ENCODE peak calls at places on chromosome 16, in five cellular contexts. Z, R, H, U and J are unnamed samples.

GRCh38 chr16:54318941-54319340 is 32.4 kb upstream of the IRX3 start:
- DNase-seq in Z (no peak), R (no peak), H (no peak), U (no peak), J (no peak)

GRCh38 chr16:2987854-2988253 is 7.6 kb upstream of the PKMYT1 start:
- DNase-seq in Z (no peak), R (no peak), H (no peak), U (no peak), J (no peak)

GRCh38 chr16:58426095-58426494 is 33.8 kb downstream of the GINS3 start:
- DNase-seq in Z (no peak), R (no peak), H (no peak), U (no peak), J (no peak)

GRCh38 chr16:10610499-10611184 is 30.2 kb upstream of the EMP2 start:
- DNase-seq in Z (no peak), R (no peak), H (no peak), U (no peak), J (no peak)

GRCh38 chr16:66274335-66275110 is 92.0 kb upstream of the CDH5 start:
- DNase-seq in Z (no peak), R (no peak), H (no peak), U (no peak), J (peak; percentile 58)

GRCh38 chr16:17476414-17477259 is 5.9 kb upstream of the XYLT1 start:
- DNase-seq in Z (peak; percentile 51), R (peak; percentile 44), H (no peak), U (no peak), J (peak; percentile 67)

GRCh38 chr16:8885674-8886592 is 3.8 kb downstream of the LITAFD start:
- DNase-seq in Z (no peak), R (no peak), H (no peak), U (peak; percentile 36), J (no peak)

GRCh38 chr16:4194661-4195060 is 47.2 kb downstream of the SRL start:
- DNase-seq in Z (no peak), R (no peak), H (no peak), U (no peak), J (no peak)

GRCh38 chr16:68749424-68749823 is 12.3 kb downstream of the CDH1 start:
- DNase-seq in Z (no peak), R (no peak), H (no peak), U (no peak), J (no peak)

GRCh38 chr16:29708917-29709600 is 30.1 kb downstream of the QPRT start:
- DNase-seq in Z (no peak), R (no peak), H (no peak), U (no peak), J (no peak)

GRCh38 chr16:88505405-88506082 is 52.5 kb downstream of the ZFPM1 start:
- DNase-seq in Z (no peak), R (peak; percentile 79), H (no peak), U (peak; percentile 65), J (peak; percentile 84)

GRCh38 chr16:3174618-3175148 is 13.3 kb upstream of the OR1F1 start:
- DNase-seq in Z (no peak), R (no peak), H (no peak), U (no peak), J (no peak)